ENCODE peak calls at places on chromosomes 12 and 14, in four cellular contexts. T is epithelial cell of esophagus, O is ovary, G is GM12865. H is an unnamed sample.

GRCh38 chr12:120980800-120981368 is 2.5 kb downstream of the HNF1A start:
- DNase-seq in T (no peak), G (no peak), O (no peak), H (no peak)

GRCh38 chr14:105377555-105378182 is 20.7 kb upstream of the TEX22 start:
- DNase-seq in O (no peak), G (no peak), T (no peak), H (no peak)

GRCh38 chr14:99950191-99950590 is 115.0 kb upstream of the EVL start:
- DNase-seq in O (no peak), T (no peak), G (no peak), H (no peak)

GRCh38 chr14:77195766-77196165 is 14.2 kb downstream of the TMEM63C start:
- DNase-seq in G (no peak), O (no peak), T (no peak), H (no peak)

GRCh38 chr14:63551338-63551737 is 8.2 kb upstream of the PPP2R5E start:
- DNase-seq in O (no peak), G (no peak), T (peak), H (no peak)

GRCh38 chr12:107225626-107226025 is 132.3 kb upstream of the CRY1 start:
- DNase-seq in T (no peak), O (no peak), G (no peak), H (no peak)

GRCh38 chr12:32437095-32437515 is 37.7 kb downstream of the FGD4 start:
- DNase-seq in T (peak), O (peak), G (no peak), H (no peak)

GRCh38 chr14:60653388-60653690 is 4.1 kb upstream of the SIX1 start:
- DNase-seq in G (no peak), T (no peak), O (no peak), H (peak)

GRCh38 chr12:92143280-92143679 is 2.4 kb downstream of the BTG1 start:
- DNase-seq in O (no peak), G (no peak), T (no peak), H (no peak)

DNA sequence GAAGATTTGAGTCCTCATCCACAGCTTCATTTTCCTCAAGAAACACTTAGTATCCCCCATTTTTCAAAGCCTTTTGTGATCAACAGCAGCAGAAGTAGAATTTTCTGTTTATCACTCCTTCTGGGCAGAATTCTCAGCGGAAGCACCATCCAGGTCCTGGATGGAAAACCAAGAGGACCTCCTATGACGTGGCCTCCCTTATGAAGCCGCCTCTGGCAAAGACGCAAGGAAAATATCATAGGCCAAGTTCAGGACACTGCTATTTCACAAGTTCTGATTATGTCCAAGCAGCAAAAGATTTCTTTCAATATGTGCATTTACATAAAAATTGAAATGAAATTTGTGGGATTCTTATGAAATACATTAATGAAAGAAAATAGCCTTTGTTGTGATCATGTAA is 315.0 kb downstream of the SEC23A start:
- DNase-seq in O (no peak), G (no peak), T (no peak), H (no peak)
- TF ChIP-seq CTCF in O (no peak), G (no peak), T (no peak), H (no peak)

GRCh38 chr14:51652168-51653095 is 722 bp downstream of the FRMD6 start:
- DNase-seq in T (no peak), O (peak), G (no peak), H (no peak)
- TF ChIP-seq CTCF in T (no peak), O (no peak), G (no peak), H (no peak)

DNA sequence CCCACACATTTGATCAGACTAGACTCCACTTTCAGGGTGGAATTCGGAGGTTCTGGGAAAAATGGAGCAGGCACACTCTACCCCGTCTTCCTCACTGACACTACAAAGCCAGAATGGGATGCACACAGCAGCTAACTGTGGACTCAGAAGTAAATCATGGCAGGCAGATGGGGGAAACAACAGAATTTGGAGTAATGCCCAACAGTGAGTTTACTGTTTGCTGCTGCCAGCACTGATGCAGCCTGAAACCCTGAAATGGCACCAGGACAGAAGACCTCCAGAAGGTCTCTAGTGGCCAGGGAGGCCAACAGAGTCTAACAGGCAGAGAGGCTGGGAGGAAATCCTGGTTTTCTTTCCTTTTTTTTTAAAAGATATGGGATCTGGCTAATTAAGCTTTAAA is 24.6 kb downstream of the KCTD10 start:
- DNase-seq in G (no peak), T (no peak), O (no peak), H (no peak)
- TF ChIP-seq CTCF in G (no peak), T (no peak), O (no peak), H (no peak)

DNA sequence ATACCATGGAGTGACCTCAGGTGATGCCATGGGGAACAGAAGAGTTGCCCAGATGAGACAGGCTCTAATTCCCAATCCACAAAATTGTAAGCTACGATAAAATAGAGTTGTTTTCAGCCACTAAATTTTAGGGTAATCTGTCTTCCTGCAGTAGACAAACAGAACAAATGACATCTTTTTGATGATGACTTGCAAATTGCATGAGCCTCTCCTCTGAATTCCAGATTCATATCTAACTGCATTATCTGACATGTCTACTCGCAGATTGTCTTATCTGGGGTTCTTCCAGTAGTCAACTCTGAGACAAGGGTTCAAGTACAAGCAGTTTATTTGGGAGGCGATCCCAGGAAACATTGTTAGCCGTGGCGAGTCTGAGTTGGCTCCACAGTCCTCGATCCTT is 14.4 kb upstream of the ERC1 start:
- DNase-seq in G (no peak), O (no peak), T (no peak), H (no peak)
- TF ChIP-seq CTCF in G (no peak), O (no peak), T (no peak), H (no peak)

GRCh38 chr12:124432376-124432775 is 135.0 kb downstream of the NCOR2 start:
- DNase-seq in G (no peak), O (no peak), T (no peak), H (no peak)

GRCh38 chr12:124434364-124434763 is 133.0 kb downstream of the NCOR2 start:
- DNase-seq in O (no peak), G (no peak), T (no peak), H (no peak)

GRCh38 chr12:124434951-124435805 is 132.2 kb downstream of the NCOR2 start:
- DNase-seq in T (no peak), G (no peak), O (no peak), H (no peak)

GRCh38 chr12:124433906-124434305 is 133.5 kb downstream of the NCOR2 start:
- DNase-seq in T (no peak), G (no peak), O (no peak), H (no peak)

GRCh38 chr12:124433147-124433874 is 134.1 kb downstream of the NCOR2 start:
- DNase-seq in T (no peak), G (no peak), O (no peak), H (no peak)
- TF ChIP-seq CTCF in T (no peak), G (no peak), O (no peak), H (no peak)

DNA sequence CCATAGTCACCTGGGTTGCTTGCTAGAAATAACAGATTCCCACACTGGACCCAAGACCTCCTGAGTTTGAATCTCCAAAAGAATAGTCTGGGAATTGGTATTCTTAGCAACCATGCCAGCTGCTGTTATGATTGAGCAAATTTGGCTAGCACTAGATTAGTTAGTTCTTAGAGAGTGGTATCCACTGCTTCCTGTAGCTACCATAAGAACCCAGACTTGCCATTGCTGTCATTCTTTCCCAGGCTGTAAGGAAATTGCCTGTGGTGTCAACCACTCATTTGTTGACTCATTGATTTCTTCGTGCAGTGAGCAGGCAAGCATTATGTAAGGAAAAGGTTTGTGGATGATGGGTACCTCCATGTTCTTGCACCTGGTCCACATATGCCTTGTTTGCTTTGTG is 201.8 kb upstream of the RGS6 start:
- DNase-seq in G (no peak), T (peak), O (no peak), H (no peak)
- TF ChIP-seq CTCF in G (no peak), T (no peak), O (no peak), H (no peak)

DNA sequence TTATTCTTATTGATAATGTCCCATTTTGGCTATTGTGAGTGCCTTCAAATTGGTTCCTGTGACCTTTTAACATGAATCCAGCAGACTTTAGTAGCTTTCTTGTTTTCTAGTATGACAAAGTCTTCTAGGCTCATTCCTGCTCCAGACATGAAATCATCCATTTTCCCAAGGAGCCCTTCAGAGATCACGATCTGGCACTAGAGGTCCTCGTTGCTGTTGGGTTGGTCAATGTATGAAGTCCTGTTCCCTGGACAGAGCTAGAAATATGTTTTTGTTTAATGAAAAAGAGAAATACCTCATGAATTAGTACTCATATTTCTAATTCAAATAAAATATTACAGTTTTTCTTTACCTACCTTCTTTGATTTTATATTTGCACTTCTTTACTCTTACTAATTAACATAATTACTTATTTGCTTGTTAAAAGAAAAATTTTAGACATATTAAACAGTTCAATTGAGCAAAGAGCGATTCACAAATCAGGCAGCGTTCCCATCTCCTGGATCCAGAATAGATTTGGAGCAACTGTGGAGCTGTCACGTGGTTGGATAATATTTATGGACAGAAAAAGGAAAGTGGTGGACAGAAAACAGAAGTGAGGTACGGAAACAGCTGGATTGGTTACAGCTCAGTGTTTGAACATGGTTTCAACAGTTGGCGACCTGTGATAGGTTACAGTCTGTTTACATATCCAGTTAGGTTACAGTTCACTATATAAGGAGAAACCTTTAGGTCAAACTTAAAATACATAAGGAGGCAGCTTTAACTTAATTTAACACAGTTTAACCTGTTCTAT is 19.8 kb upstream of the FAM234B start:
- DNase-seq in G (no peak), T (peak), O (peak), H (no peak)
- TF ChIP-seq CTCF in G (no peak), T (peak), O (no peak), H (peak)

DNA sequence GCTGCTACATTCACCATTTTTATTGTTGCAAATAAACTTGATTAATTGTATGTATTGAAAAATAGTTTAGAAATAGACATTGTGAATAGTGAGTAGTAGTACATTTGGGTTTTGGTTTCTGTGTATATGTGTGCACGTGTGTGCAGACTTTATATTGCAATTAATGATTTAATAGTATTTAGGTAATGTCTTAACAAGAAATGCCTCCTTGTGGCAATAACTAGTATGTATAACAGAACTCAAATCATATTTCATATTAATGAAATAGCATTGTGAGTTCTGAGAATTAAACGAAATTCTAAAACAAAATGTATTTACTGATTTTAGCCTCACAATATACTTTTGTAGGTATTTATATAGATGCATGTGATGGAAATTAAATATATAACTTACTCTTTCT is 100.1 kb downstream of the SCAF11 start:
- DNase-seq in O (no peak), T (no peak), G (no peak), H (no peak)
- TF ChIP-seq CTCF in O (no peak), T (no peak), G (no peak), H (no peak)